ENCODE peak calls at places on chromosome 9, in six cellular contexts. E is WTC11, X is K562, Y is H1, K is GM12878, P is HepG2. B is an unnamed sample.

GRCh38 chr9:11192993-11193392 is 580.2 kb upstream of the PTPRD start:
- DNase-seq in E (no peak), X (no peak), Y (no peak), K (no peak), P (no peak), B (no peak)

GRCh38 chr9:134243778-134244467 is 79.6 kb upstream of the RNU6ATAC start:
- DNase-seq in E (no peak), X (no peak), Y (no peak), K (peak; percentile 42), P (no peak), B (no peak)

GRCh38 chr9:6714176-6714575 is 43.6 kb upstream of the KDM4C start:
- DNase-seq in E (no peak), X (no peak), Y (no peak), K (no peak), P (peak; percentile 24), B (no peak)

GRCh38 chr9:37650873-37651768 is at the start of gene FRMPD1:
- DNase-seq in E (peak; percentile 80), X (peak; percentile 69), Y (peak; percentile 13), K (no peak), P (peak; percentile 17), B (no peak)

GRCh38 chr9:135216236-135216635 is 128.8 kb downstream of the OLFM1 start:
- DNase-seq in E (peak; percentile 5), X (no peak), Y (no peak), K (no peak), P (no peak), B (no peak)

GRCh38 chr9:22238809-22239684 is 207.6 kb upstream of the DMRTA1 start:
- DNase-seq in E (no peak), X (no peak), Y (no peak), K (no peak), P (peak; percentile 40), B (peak; percentile 37)

GRCh38 chr9:92266486-92266885 is 27.0 kb downstream of the IARS1 start:
- DNase-seq in E (no peak), X (no peak), Y (no peak), K (no peak), P (no peak), B (no peak)

GRCh38 chr9:137975936-137976565 is 98.5 kb downstream of the CACNA1B start:
- DNase-seq in E (no peak), X (no peak), Y (no peak), K (no peak), P (no peak), B (no peak)

DNA sequence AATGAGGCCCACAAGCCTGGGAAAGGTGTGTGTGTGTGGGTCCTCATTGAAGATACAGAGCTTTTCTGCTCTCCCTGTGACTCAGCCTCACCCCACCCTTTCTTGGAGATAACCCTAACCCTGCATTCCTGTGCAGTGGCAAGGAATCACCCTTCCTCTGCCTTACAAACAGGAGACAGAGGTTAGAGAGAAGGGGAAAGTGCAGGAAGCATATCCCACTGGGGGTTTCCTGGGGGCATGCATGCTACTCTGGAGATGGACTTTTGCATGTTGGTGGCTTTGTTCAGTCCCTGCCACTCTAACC is 4.5 kb upstream of the LHX2 start:
- DNase-seq in E (no peak), X (no peak), Y (no peak), K (no peak), P (no peak), B (no peak)
- TF ChIP-seq ATF3 in E (no peak), X (no peak), Y (no peak), K (no peak), P (no peak), B (no peak)

DNA sequence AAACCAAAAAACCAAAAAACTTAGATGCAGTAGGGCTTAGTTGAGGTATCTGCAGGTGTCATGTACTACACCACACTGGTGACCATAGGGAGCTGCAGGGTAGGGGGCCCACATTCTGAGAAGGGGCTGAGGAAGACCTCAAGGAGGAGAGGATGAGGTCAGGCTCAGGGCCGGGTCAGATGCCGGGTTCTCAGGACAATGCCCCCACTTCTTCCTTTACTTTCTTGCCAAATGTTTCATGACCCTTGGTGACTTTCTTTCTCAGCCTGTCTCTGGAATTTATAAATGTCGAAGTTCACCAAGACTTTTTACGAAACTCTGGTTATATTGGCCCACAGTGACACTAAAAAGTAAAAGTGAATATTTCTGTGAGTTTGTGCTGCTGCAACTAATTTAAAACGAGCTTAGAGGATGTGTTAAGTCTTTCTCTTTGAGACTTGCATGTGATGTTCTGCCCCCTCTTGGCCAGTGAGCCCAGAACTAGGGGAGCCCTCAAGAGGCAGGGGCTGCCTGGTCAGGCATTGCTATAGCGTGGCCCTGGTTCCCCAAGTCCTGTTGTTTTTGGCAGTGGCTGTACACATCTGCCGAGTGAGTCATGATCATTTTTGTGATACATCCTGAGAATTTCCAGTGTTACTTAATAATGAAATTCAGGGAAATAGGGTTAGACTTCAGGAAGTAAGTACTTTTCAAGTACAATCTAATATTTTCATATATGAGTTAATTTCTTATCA is 11.2 kb downstream of the ACO1 start:
- DNase-seq in E (no peak), X (no peak), Y (no peak), K (no peak), P (no peak), B (no peak)
- TF ChIP-seq CTCF in E (no peak), X (no peak), Y (peak; percentile 46), K (no peak), P (peak; percentile 31), B (no peak)

DNA sequence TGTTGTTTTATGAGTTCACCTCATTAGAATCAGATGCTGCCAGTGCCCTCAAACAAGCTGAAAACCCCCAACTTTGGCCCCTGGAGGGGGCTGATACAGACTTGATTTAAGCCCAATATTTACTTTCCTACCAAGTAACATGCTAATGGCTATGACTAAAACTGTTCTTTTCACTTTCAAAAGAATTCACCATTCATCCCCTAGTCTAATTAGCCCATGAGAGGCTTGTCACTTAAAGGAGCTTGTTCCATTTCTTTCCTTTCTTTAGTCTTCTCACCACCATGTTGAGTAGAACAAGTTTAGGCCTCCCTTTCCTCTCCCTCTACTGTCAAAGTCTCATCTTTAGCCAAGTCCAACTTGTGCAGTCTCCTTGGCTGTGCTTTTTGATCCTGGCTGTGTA is 50.4 kb downstream of the EPB41L4B start:
- DNase-seq in E (no peak), X (no peak), Y (no peak), K (no peak), P (no peak), B (no peak)
- TF ChIP-seq ATF3 in E (no peak), X (no peak), Y (no peak), K (no peak), P (no peak), B (no peak)

GRCh38 chr9:21144620-21145019 is 3.0 kb upstream of the IFNW1 start:
- DNase-seq in E (no peak), X (no peak), Y (no peak), K (peak; percentile 30), P (no peak), B (no peak)

GRCh38 chr9:21135736-21136135 is 5.9 kb downstream of the IFNW1 start:
- DNase-seq in E (peak; percentile 29), X (no peak), Y (no peak), K (no peak), P (no peak), B (no peak)

GRCh38 chr9:21137020-21137419 is 4.6 kb downstream of the IFNW1 start:
- DNase-seq in E (no peak), X (no peak), Y (no peak), K (no peak), P (no peak), B (no peak)

DNA sequence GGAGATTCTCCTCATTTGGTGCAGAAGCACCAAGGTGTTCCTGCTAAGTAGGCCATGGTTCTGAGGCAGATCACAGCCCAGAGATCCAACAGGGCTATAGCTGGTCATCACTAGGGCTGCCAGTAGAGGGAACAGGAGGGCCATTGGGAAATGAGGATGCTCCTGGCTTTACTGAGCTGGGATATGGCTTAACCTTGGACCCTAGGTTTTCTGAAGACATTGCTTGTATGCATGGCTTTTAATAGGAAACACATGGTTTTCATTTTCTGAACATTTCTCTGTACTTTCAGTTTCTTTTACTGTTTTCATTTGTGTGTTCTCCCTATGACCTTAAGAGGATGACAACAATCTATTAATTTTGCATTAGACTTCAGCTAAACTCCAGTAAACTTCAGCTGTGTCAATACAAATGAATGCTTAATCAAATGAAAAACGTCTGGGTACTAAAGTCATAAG is at the start of gene IFNW1:
- DNase-seq in E (no peak), X (no peak), Y (no peak), K (no peak), P (no peak), B (no peak)
- TF ChIP-seq CTCF in E (no peak), X (no peak), Y (peak; percentile 66), K (no peak), P (no peak), B (peak; percentile 26)

GRCh38 chr9:121277518-121278275 is 9.7 kb downstream of the GSN start:
- DNase-seq in E (no peak), X (no peak), Y (no peak), K (no peak), P (no peak), B (no peak)
- TF ChIP-seq ATF3 in E (no peak), X (no peak), Y (no peak), K (no peak), P (no peak), B (no peak)

GRCh38 chr9:101605547-101605946 is 10.8 kb upstream of the PPP3R2 start:
- DNase-seq in E (no peak), X (no peak), Y (no peak), K (no peak), P (no peak), B (no peak)

GRCh38 chr9:101604287-101604686 is 9.5 kb upstream of the PPP3R2 start:
- DNase-seq in E (no peak), X (no peak), Y (no peak), K (no peak), P (no peak), B (no peak)

DNA sequence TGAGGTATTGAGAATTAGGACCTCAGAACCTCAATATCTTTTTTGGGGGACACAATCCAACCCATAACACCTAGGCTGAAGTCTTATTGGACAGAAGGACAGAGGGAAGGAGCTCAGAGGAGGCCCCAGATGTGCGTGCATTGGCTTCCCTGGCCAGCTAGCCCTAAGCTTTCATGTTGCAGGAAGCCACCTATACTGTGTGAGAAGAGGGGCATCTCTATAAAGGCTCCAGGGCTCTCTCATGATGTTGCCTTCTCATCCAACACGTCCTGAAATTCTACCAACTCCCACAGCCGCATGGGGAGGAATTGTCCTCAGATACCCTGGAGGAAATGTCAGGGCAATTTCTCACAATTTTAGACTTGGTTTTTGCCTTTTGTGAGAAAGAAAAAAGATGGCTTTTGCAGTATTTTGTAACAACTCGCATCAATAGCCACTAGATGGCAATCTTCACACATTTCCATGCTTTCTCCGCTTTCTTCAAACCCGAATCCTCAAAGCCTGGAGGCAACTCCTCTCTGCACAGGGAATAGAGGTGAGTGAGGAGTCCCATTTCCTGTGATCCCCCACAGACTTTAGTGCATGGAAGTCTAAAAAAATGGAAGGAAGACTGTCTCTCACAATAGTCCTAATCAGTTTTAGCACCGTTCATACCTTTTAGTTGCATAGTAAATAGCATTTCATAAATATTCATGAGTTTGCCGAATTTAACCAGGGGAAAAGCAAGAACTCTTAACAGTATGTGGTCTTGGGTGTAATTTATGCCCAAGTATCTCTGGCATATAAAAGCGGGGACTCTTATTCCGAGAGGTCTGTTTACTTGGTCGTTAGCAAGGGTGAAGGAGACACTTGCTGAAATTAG is 7.4 kb upstream of the PPP3R2 start:
- DNase-seq in E (peak; percentile 22), X (peak; percentile 60), Y (no peak), K (no peak), P (peak; percentile 46), B (peak; percentile 31)
- TF ChIP-seq CTCF in E (peak; percentile 57), X (peak; percentile 76), Y (peak; percentile 76), K (peak; percentile 66), P (peak; percentile 72), B (peak; percentile 69)

GRCh38 chr9:16316406-16316805 is 554.1 kb downstream of the BNC2 start:
- DNase-seq in E (no peak), X (no peak), Y (no peak), K (no peak), P (no peak), B (no peak)
- TF ChIP-seq ATF3 in E (no peak), X (no peak), Y (no peak), K (no peak), P (no peak), B (no peak)

GRCh38 chr9:86639899-86640379 is 285.7 kb upstream of the TUT7 start:
- DNase-seq in E (peak; percentile 22), X (no peak), Y (no peak), K (no peak), P (no peak), B (no peak)
- TF ChIP-seq CTCF in E (no peak), X (no peak), Y (peak; percentile 38), K (no peak), P (no peak), B (peak; percentile 33)